ENCODE peak calls at places on chromosomes 6 and 20, in seven cellular contexts. U is transverse colon, N is pancreas, T is breast epithelium, Y is RWPE1, M is GM12865, X is natural killer cell. Z is an unnamed sample.

GRCh38 chr6:56866917-56867522 is 87.9 kb upstream of the BEND6 start:
- DNase-seq in U (no peak), N (no peak), T (no peak), Y (no peak), M (no peak), X (no peak), Z (no peak)

GRCh38 chr6:17831135-17831534 is 124.4 kb upstream of the NUP153 start:
- DNase-seq in U (no peak), N (no peak), T (no peak), Y (no peak), M (no peak), X (no peak), Z (no peak)

GRCh38 chr6:99458319-99458718 is 33.2 kb upstream of the PNISR start:
- DNase-seq in U (no peak), N (no peak), T (no peak), Y (no peak), M (peak), X (no peak), Z (no peak)

GRCh38 chr6:80932364-80932763 is 820.1 kb downstream of the TENT5A start:
- DNase-seq in U (no peak), N (no peak), T (no peak), Y (no peak), M (no peak), X (no peak), Z (no peak)

GRCh38 chr6:79702701-79703100 is 71.6 kb downstream of the SH3BGRL2 start:
- DNase-seq in U (no peak), N (no peak), T (no peak), Y (no peak), M (no peak), X (no peak), Z (no peak)

GRCh38 chr6:139373154-139373927 is 1.1 kb downstream of the CITED2 start:
- DNase-seq in U (peak), N (peak), T (peak), Y (peak), M (peak), X (peak), Z (peak)

GRCh38 chr6:3324262-3324942 is 65.7 kb downstream of the PSMG4 start:
- DNase-seq in U (no peak), N (no peak), T (no peak), Y (peak), M (peak), X (no peak), Z (no peak)

GRCh38 chr20:62499758-62500236 is 24.0 kb upstream of the GATA5 start:
- DNase-seq in U (no peak), N (no peak), T (no peak), Y (no peak), M (no peak), X (no peak), Z (no peak)

GRCh38 chr20:36181934-36182603 is 27.5 kb downstream of the EPB41L1 start:
- DNase-seq in U (no peak), N (no peak), T (no peak), Y (no peak), M (no peak), X (no peak), Z (no peak)

GRCh38 chr20:25250508-25250907 is 2.6 kb downstream of the PYGB start:
- DNase-seq in U (peak), N (no peak), T (no peak), Y (peak), M (no peak), X (no peak), Z (no peak)

GRCh38 chr20:1702288-1702687 is 44.7 kb upstream of the SIRPG start:
- DNase-seq in U (no peak), N (no peak), T (no peak), Y (no peak), M (no peak), X (no peak), Z (no peak)

GRCh38 chr20:3174442-3175263 is 1.3 kb upstream of the LZTS3 start:
- DNase-seq in U (no peak), N (no peak), T (no peak), Y (no peak), M (no peak), X (no peak), Z (no peak)

GRCh38 chr6:146028250-146028789 is 542 bp upstream of the GRM1 start:
- DNase-seq in U (peak), N (peak), T (no peak), Y (peak), M (peak), X (no peak), Z (peak)

GRCh38 chr20:6908673-6909072 is 141.2 kb downstream of the BMP2 start:
- DNase-seq in U (no peak), N (no peak), T (no peak), Y (no peak), M (no peak), X (no peak), Z (no peak)

GRCh38 chr6:42879372-42880239 is at the start of gene RPL7L1:
- DNase-seq in U (peak), N (peak), T (peak), Y (peak), M (peak), X (peak), Z (peak)
- TF ChIP-seq CTCF in U (peak), N (no peak), T (peak), Y (no peak), M (no peak), X (no peak), Z (no peak)

GRCh38 chr20:59988141-59988540 is 29.9 kb downstream of the CDH26 start:
- DNase-seq in U (no peak), N (peak), T (peak), Y (peak), M (no peak), X (no peak), Z (no peak)

GRCh38 chr20:59996112-59996511 is 37.9 kb downstream of the CDH26 start:
- DNase-seq in U (no peak), N (no peak), T (no peak), Y (no peak), M (no peak), X (no peak), Z (no peak)

GRCh38 chr20:59993736-59994484 is 35.7 kb downstream of the CDH26 start:
- DNase-seq in U (no peak), N (no peak), T (no peak), Y (no peak), M (no peak), X (no peak), Z (no peak)

GRCh38 chr20:59994697-59995122 is 36.5 kb downstream of the CDH26 start:
- DNase-seq in U (peak), N (no peak), T (no peak), Y (peak), M (no peak), X (no peak), Z (no peak)

DNA sequence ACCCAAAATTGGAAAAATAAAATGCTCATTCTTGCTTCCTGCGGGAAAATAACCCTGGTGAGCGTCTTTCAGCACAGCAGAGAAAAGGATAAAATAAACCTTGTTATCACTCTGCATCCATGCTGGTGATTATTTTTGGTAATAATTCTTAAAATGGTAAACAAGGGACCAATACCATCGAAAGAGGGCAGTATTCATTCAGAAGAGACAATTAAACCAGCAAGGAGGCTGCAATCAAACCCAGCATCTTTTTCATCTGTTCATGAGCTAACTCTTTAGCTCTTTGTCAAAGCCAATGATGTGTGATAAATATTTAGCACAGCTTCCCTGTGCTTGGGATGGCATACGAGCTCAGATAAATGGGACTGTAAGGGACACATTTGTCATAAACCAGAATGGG is 34.3 kb downstream of the CDH26 start:
- DNase-seq in U (no peak), N (no peak), T (no peak), Y (peak), M (no peak), X (no peak), Z (no peak)
- TF ChIP-seq CTCF in U (no peak), N (no peak), T (no peak), Y (no peak), M (no peak), X (no peak), Z (no peak)

DNA sequence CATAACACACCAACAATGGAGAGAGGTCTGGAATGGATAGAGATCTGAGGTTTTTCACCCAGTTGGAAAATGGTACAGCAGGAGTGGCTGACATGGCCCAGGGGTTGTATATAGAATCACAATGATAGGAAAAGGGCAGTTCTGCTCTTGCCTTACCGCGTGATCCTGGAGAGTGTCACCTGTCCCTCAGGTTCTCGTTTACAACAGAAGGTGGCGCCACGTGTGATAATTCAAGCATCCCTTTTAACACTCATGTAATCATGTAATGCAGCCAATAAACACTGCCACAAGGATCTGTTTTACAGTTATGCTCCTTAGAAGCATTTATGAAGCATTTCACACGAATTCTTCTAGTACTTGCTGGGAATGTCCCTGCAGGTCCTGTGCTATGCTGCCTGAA is 12.9 kb upstream of the WFDC2 start:
- DNase-seq in U (peak), N (no peak), T (no peak), Y (no peak), M (peak), X (no peak), Z (no peak)
- TF ChIP-seq CTCF in U (peak), N (no peak), T (peak), Y (no peak), M (peak), X (no peak), Z (no peak)

GRCh38 chr6:52020961-52021570 is 66.3 kb downstream of the PKHD1 start:
- DNase-seq in U (no peak), N (no peak), T (no peak), Y (peak), M (peak), X (no peak), Z (no peak)
- TF ChIP-seq CTCF in U (peak), N (peak), T (peak), Y (peak), M (peak), X (peak), Z (peak)

GRCh38 chr20:38472513-38473352 is at the start of gene RALGAPB:
- DNase-seq in U (peak), N (peak), T (peak), Y (peak), M (peak), X (peak), Z (peak)
- TF ChIP-seq CTCF in U (peak), N (no peak), T (peak), Y (peak), M (peak), X (no peak), Z (no peak)

Z was measured in activated B cell treated with CpG ODN at 0.5 μM for 24 hours.